ENCODE peak calls at places on chromosomes 6 and 20, in six cellular contexts. One of them, this sample, is unnamed.

GRCh38 chr6:150347845-150348244 is 21.0 kb upstream of the IYD start:
- DNase-seq in COR-L47: no peak
- DNase-seq in amniotic epithelial cell: no peak
- DNase-seq in RWPE2: no peak
- DNase-seq in posterior cingulate gyrus: no peak
- DNase-seq in Caki2: no peak
- DNase-seq in this sample: no peak

GRCh38 chr6:111011360-111012142 is 29.7 kb downstream of the RPF2 start:
- DNase-seq in COR-L47: peak
- DNase-seq in amniotic epithelial cell: peak
- DNase-seq in RWPE2: no peak
- DNase-seq in posterior cingulate gyrus: no peak
- DNase-seq in Caki2: peak
- DNase-seq in this sample: peak

GRCh38 chr20:36754656-36755222 is 8.8 kb upstream of the NDRG3 start:
- DNase-seq in COR-L47: peak
- DNase-seq in amniotic epithelial cell: peak
- DNase-seq in RWPE2: peak
- DNase-seq in posterior cingulate gyrus: peak
- DNase-seq in Caki2: peak
- DNase-seq in this sample: peak

GRCh38 chr20:17625246-17626051 is 55.6 kb downstream of the DSTN start:
- DNase-seq in COR-L47: no peak
- DNase-seq in amniotic epithelial cell: no peak
- DNase-seq in RWPE2: peak
- DNase-seq in posterior cingulate gyrus: no peak
- DNase-seq in Caki2: no peak
- DNase-seq in this sample: no peak

GRCh38 chr6:97401533-97401932 is 118.5 kb upstream of the MMS22L start:
- DNase-seq in COR-L47: no peak
- DNase-seq in amniotic epithelial cell: peak
- DNase-seq in RWPE2: no peak
- DNase-seq in posterior cingulate gyrus: no peak
- DNase-seq in Caki2: no peak
- DNase-seq in this sample: peak

GRCh38 chr6:5610640-5611039 is 349.3 kb downstream of the FARS2 start:
- DNase-seq in COR-L47: no peak
- DNase-seq in amniotic epithelial cell: no peak
- DNase-seq in RWPE2: no peak
- DNase-seq in posterior cingulate gyrus: no peak
- DNase-seq in Caki2: no peak
- DNase-seq in this sample: no peak

GRCh38 chr6:158023597-158023939 is 41.9 kb downstream of the SYNJ2 start:
- DNase-seq in COR-L47: no peak
- DNase-seq in amniotic epithelial cell: no peak
- DNase-seq in RWPE2: no peak
- DNase-seq in posterior cingulate gyrus: no peak
- DNase-seq in Caki2: no peak
- DNase-seq in this sample: no peak

GRCh38 chr20:21556398-21556797 is 42.5 kb upstream of the NKX2-2 start:
- DNase-seq in COR-L47: no peak
- DNase-seq in amniotic epithelial cell: no peak
- DNase-seq in RWPE2: no peak
- DNase-seq in posterior cingulate gyrus: no peak
- DNase-seq in Caki2: no peak
- DNase-seq in this sample: no peak

GRCh38 chr20:10540636-10541493 is 105.8 kb downstream of the SLX4IP start:
- DNase-seq in COR-L47: no peak
- DNase-seq in amniotic epithelial cell: peak
- DNase-seq in RWPE2: no peak
- DNase-seq in posterior cingulate gyrus: no peak
- DNase-seq in Caki2: peak
- DNase-seq in this sample: peak

GRCh38 chr20:54356726-54357235 is 118.6 kb upstream of the DOK5 start:
- DNase-seq in COR-L47: no peak
- DNase-seq in amniotic epithelial cell: no peak
- DNase-seq in RWPE2: no peak
- DNase-seq in posterior cingulate gyrus: no peak
- DNase-seq in Caki2: no peak
- DNase-seq in this sample: no peak

GRCh38 chr6:98579089-98579488 is 255.3 kb upstream of the POU3F2 start:
- DNase-seq in COR-L47: no peak
- DNase-seq in amniotic epithelial cell: no peak
- DNase-seq in RWPE2: no peak
- DNase-seq in posterior cingulate gyrus: no peak
- DNase-seq in Caki2: no peak
- DNase-seq in this sample: peak

GRCh38 chr6:16291739-16292138 is 53.4 kb downstream of the GMPR start:
- DNase-seq in COR-L47: no peak
- DNase-seq in amniotic epithelial cell: no peak
- DNase-seq in RWPE2: no peak
- DNase-seq in posterior cingulate gyrus: no peak
- DNase-seq in Caki2: no peak
- DNase-seq in this sample: no peak